ENCODE peak calls at places on chromosomes 3 and 15, in nine cellular contexts. W, G, Q, V, J, M, S, C and F are unnamed samples.

GRCh38 chr15:37682304-37682703 is 252.1 kb upstream of the TMCO5A start:
- DNase-seq in G (no peak), C (peak), M (no peak), V (peak), W (peak), Q (no peak), S (no peak), J (no peak), F (no peak)

GRCh38 chr3:123834631-123835030 is 49.5 kb downstream of the MYLK start:
- DNase-seq in W (peak), Q (no peak), V (no peak), C (no peak), S (peak), M (no peak), J (no peak), G (no peak), F (no peak)

GRCh38 chr15:71649894-71650293 is 160.5 kb upstream of the NR2E3 start:
- DNase-seq in M (no peak), J (peak), V (no peak), W (no peak), C (no peak), G (no peak), S (no peak), Q (no peak), F (no peak)

GRCh38 chr3:178352300-178353021 is 183.8 kb upstream of the KCNMB2 start:
- DNase-seq in M (no peak), J (no peak), S (peak), W (peak), Q (no peak), G (no peak), C (no peak), V (no peak), F (no peak)

GRCh38 chr15:91165850-91166249 is 65.8 kb downstream of the SV2B start:
- DNase-seq in M (no peak), G (no peak), C (no peak), Q (no peak), J (no peak), S (no peak), V (no peak), W (no peak), F (no peak)

GRCh38 chr3:174170248-174170647 is 688.9 kb upstream of the NAALADL2 start:
- DNase-seq in J (no peak), W (no peak), V (no peak), S (no peak), C (no peak), M (no peak), Q (no peak), G (no peak), F (no peak)

GRCh38 chr15:89130194-89130593 is 41.9 kb downstream of the ABHD2 start:
- DNase-seq in M (no peak), J (peak), V (no peak), Q (no peak), C (no peak), S (no peak), G (peak), W (no peak), F (no peak)

GRCh38 chr15:81239190-81239589 is 42.5 kb downstream of the IL16 start:
- DNase-seq in J (no peak), G (no peak), M (no peak), S (no peak), V (no peak), C (no peak), Q (no peak), W (no peak), F (no peak)

GRCh38 chr3:197000211-197000610 is 29.4 kb downstream of the MELTF start:
- DNase-seq in C (peak), G (no peak), Q (no peak), S (no peak), V (no peak), W (no peak), J (peak), M (no peak), F (no peak)

GRCh38 chr3:171230857-171231256 is 204.3 kb upstream of the SLC2A2 start:
- DNase-seq in S (no peak), W (no peak), M (no peak), C (no peak), J (no peak), Q (no peak), G (no peak), V (no peak), F (no peak)

GRCh38 chr15:62060896-62061280 is 641 bp upstream of the VPS13C start:
- DNase-seq in M (no peak), W (peak), V (no peak), S (no peak), J (no peak), G (no peak), Q (no peak), C (no peak), F (no peak)

GRCh38 chr3:198079771-198080520 is 119.9 kb downstream of the LMLN start:
- DNase-seq in W (no peak), C (no peak), Q (no peak), V (no peak), S (no peak), M (peak), J (no peak), G (no peak), F (peak)

GRCh38 chr15:69059170-69059943 is 44.9 kb downstream of the NOX5 start:
- DNase-seq in M (peak), G (peak), J (peak), C (peak), W (peak), V (peak), S (peak), Q (peak), F (peak)

GRCh38 chr3:93910085-93910484 is 63.6 kb downstream of the PROS1 start:
- DNase-seq in G (no peak), V (no peak), W (no peak), C (no peak), J (no peak), S (no peak), Q (no peak), M (no peak), F (no peak)

GRCh38 chr15:98953000-98953776 is 54.4 kb downstream of the PGPEP1L start:
- DNase-seq in C (no peak), G (peak), S (no peak), W (no peak), J (peak), Q (no peak), M (no peak), V (no peak), F (no peak)

GRCh38 chr15:96535148-96535547 is 204.6 kb downstream of the NR2F2 start:
- DNase-seq in S (no peak), Q (no peak), J (no peak), C (no peak), V (no peak), W (no peak), G (no peak), M (no peak), F (no peak)

GRCh38 chr15:62624541-62625399 is 417.8 kb upstream of the TPM1 start:
- DNase-seq in Q (no peak), C (peak), V (no peak), J (peak), G (no peak), S (peak), M (no peak), W (no peak), F (no peak)

GRCh38 chr3:153513236-153513635 is 351.2 kb downstream of the RAP2B start:
- DNase-seq in W (no peak), J (peak), Q (no peak), G (no peak), S (no peak), V (peak), M (no peak), C (peak), F (no peak)

GRCh38 chr3:30231277-30232141 is 374.9 kb upstream of the TGFBR2 start:
- DNase-seq in G (no peak), Q (no peak), S (peak), M (no peak), V (no peak), J (no peak), W (no peak), C (no peak), F (no peak)

GRCh38 chr3:149426325-149426724 is 48.2 kb upstream of the TM4SF4 start:
- DNase-seq in S (no peak), W (no peak), G (no peak), V (no peak), Q (no peak), M (no peak), C (no peak), J (no peak), F (no peak)